ENCODE peak calls at places on chromosome 1, in four cellular contexts. Q, P, B and M are unnamed samples.

GRCh38 chr1:220407101-220407683 is 120.7 kb upstream of the MARK1 start:
- DNase-seq in B (no peak), Q (no peak), P (no peak), M (peak)

GRCh38 chr1:54376085-54377039 is 29.8 kb downstream of the SSBP3 start:
- DNase-seq in P (no peak), Q (no peak), B (peak), M (peak)

GRCh38 chr1:93997756-93998155 is 88.5 kb upstream of the GCLM start:
- DNase-seq in Q (no peak), B (no peak), P (no peak), M (no peak)

GRCh38 chr1:110880708-110881374 is 7.9 kb downstream of the CD53 start:
- DNase-seq in Q (no peak), P (no peak), B (no peak), M (no peak)

GRCh38 chr1:6342031-6342430 is 51.5 kb downstream of the ACOT7 start:
- DNase-seq in B (no peak), P (peak), Q (no peak), M (no peak)

GRCh38 chr1:44408181-44409018 is 3.3 kb downstream of the RNF220 start:
- DNase-seq in B (no peak), Q (no peak), P (peak), M (no peak)

GRCh38 chr1:44808938-44809917 is 905 bp downstream of the BTBD19 start:
- DNase-seq in Q (peak), B (no peak), P (peak), M (no peak)

GRCh38 chr1:198620951-198621824 is 17.7 kb upstream of the PTPRC start:
- DNase-seq in P (peak), Q (no peak), B (no peak), M (no peak)

GRCh38 chr1:110455151-110455550 is 4.2 kb downstream of the PROK1 start:
- DNase-seq in Q (no peak), B (no peak), P (no peak), M (no peak)

GRCh38 chr1:78047131-78047530 is 1.4 kb downstream of the GIPC2 start:
- DNase-seq in P (no peak), Q (peak), B (no peak), M (no peak)

GRCh38 chr1:151912973-151913372 is 3.7 kb upstream of the THEM4 start:
- DNase-seq in B (no peak), Q (no peak), P (no peak), M (no peak)

GRCh38 chr1:218925777-218926176 is 247.9 kb upstream of the LYPLAL1 start:
- DNase-seq in P (no peak), Q (no peak), B (no peak), M (no peak)

GRCh38 chr1:168987330-168987729 is 119.2 kb upstream of the ATP1B1 start:
- DNase-seq in P (no peak), Q (no peak), B (no peak), M (no peak)

GRCh38 chr1:37255868-37256267 is 218.5 kb upstream of the ZC3H12A start:
- DNase-seq in Q (no peak), P (no peak), B (no peak), M (no peak)

GRCh38 chr1:49765034-49765433 is 258.7 kb downstream of the AGBL4 start:
- DNase-seq in Q (no peak), P (no peak), B (no peak), M (no peak)

GRCh38 chr1:35434703-35435102 is 122.5 kb downstream of the KIAA0319L start:
- DNase-seq in B (no peak), P (no peak), Q (no peak), M (no peak)

GRCh38 chr1:49436865-49437264 is 586.9 kb downstream of the AGBL4 start:
- DNase-seq in Q (no peak), B (no peak), P (no peak), M (no peak)

GRCh38 chr1:158098256-158098655 is 82.4 kb upstream of the CD1D start:
- DNase-seq in P (no peak), Q (no peak), B (no peak), M (no peak)

GRCh38 chr1:11714831-11715574 is 20.9 kb upstream of the AGTRAP start:
- DNase-seq in P (no peak), Q (no peak), B (no peak), M (no peak)

GRCh38 chr1:192506741-192507155 is 68.8 kb upstream of the RGS1 start:
- DNase-seq in P (peak), Q (peak), B (no peak), M (no peak)

GRCh38 chr1:155166373-155167165 is 6.5 kb downstream of the KRTCAP2 start:
- DNase-seq in P (peak), B (no peak), Q (peak), M (no peak)

GRCh38 chr1:3033795-3034100 is 12.5 kb downstream of the ACTRT2 start:
- DNase-seq in P (no peak), B (no peak), Q (no peak), M (no peak)

GRCh38 chr1:51558375-51558924 is 39.4 kb upstream of the EPS15 start:
- DNase-seq in B (no peak), P (no peak), Q (peak), M (peak)

GRCh38 chr1:206573772-206574161 is 38.5 kb downstream of the EIF2D start:
- DNase-seq in Q (no peak), B (no peak), P (no peak), M (no peak)

GRCh38 chr1:2528611-2528965 is 1.5 kb downstream of the HES5 start:
- DNase-seq in B (no peak), Q (no peak), P (no peak), M (no peak)

GRCh38 chr1:28123461-28123961 is 35.1 kb upstream of the EYA3 start:
- DNase-seq in Q (no peak), P (peak), B (no peak), M (peak)

GRCh38 chr1:89050649-89051033 is 14.4 kb downstream of the GBP1 start:
- DNase-seq in Q (no peak), B (no peak), P (no peak), M (no peak)

GRCh38 chr1:228141082-228141870 is 1.2 kb downstream of the GUK1 start:
- DNase-seq in Q (peak), B (no peak), P (no peak), M (peak)